ENCODE peak calls at places on chromosome 14, in ten cellular contexts. One of them, this sample, is unnamed.

GRCh38 chr14:99190696-99191662 is 81.0 kb downstream of the BCL11B start:
- DNase-seq in transverse colon: no peak
- DNase-seq in A673: peak
- DNase-seq in AG09309: no peak
- DNase-seq in DND-41: no peak
- DNase-seq in CD4-positive, CD25-positive, alpha-beta regulatory T cell: no peak
- DNase-seq in coronary artery: no peak
- DNase-seq in esophagus squamous epithelium: no peak
- DNase-seq in fibroblast of pulmonary artery: no peak
- DNase-seq in Panc1: no peak
- DNase-seq in this sample: no peak

GRCh38 chr14:68468437-68469207 is 324.2 kb downstream of the ZFP36L1 start:
- DNase-seq in DND-41: no peak
- DNase-seq in coronary artery: no peak
- DNase-seq in CD4-positive, CD25-positive, alpha-beta regulatory T cell: no peak
- DNase-seq in AG09309: no peak
- DNase-seq in fibroblast of pulmonary artery: peak
- DNase-seq in esophagus squamous epithelium: no peak
- DNase-seq in transverse colon: no peak
- DNase-seq in Panc1: no peak
- DNase-seq in A673: no peak
- DNase-seq in this sample: no peak

GRCh38 chr14:75041613-75042012 is 9.7 kb downstream of the MLH3 start:
- DNase-seq in Panc1: no peak
- DNase-seq in A673: no peak
- DNase-seq in AG09309: no peak
- DNase-seq in CD4-positive, CD25-positive, alpha-beta regulatory T cell: no peak
- DNase-seq in esophagus squamous epithelium: no peak
- DNase-seq in transverse colon: peak
- DNase-seq in fibroblast of pulmonary artery: no peak
- DNase-seq in DND-41: no peak
- DNase-seq in coronary artery: no peak
- DNase-seq in this sample: peak

GRCh38 chr14:50045039-50045711 is 71.2 kb downstream of the VCPKMT start:
- DNase-seq in DND-41: peak
- DNase-seq in fibroblast of pulmonary artery: peak
- DNase-seq in AG09309: peak
- DNase-seq in A673: no peak
- DNase-seq in esophagus squamous epithelium: peak
- DNase-seq in CD4-positive, CD25-positive, alpha-beta regulatory T cell: peak
- DNase-seq in Panc1: no peak
- DNase-seq in transverse colon: peak
- DNase-seq in coronary artery: no peak
- DNase-seq in this sample: peak

GRCh38 chr14:76274324-76274723 is 101.6 kb upstream of the ESRRB start:
- DNase-seq in DND-41: no peak
- DNase-seq in coronary artery: no peak
- DNase-seq in AG09309: no peak
- DNase-seq in Panc1: no peak
- DNase-seq in CD4-positive, CD25-positive, alpha-beta regulatory T cell: no peak
- DNase-seq in esophagus squamous epithelium: no peak
- DNase-seq in A673: no peak
- DNase-seq in transverse colon: no peak
- DNase-seq in fibroblast of pulmonary artery: no peak
- DNase-seq in this sample: no peak

GRCh38 chr14:56126514-56126913 is 8.3 kb downstream of the PELI2 start:
- DNase-seq in Panc1: no peak
- DNase-seq in AG09309: no peak
- DNase-seq in A673: no peak
- DNase-seq in coronary artery: no peak
- DNase-seq in CD4-positive, CD25-positive, alpha-beta regulatory T cell: no peak
- DNase-seq in DND-41: no peak
- DNase-seq in fibroblast of pulmonary artery: no peak
- DNase-seq in transverse colon: no peak
- DNase-seq in esophagus squamous epithelium: no peak
- DNase-seq in this sample: no peak

GRCh38 chr14:96752594-96752993 is 44.6 kb upstream of the VRK1 start:
- DNase-seq in fibroblast of pulmonary artery: no peak
- DNase-seq in AG09309: no peak
- DNase-seq in esophagus squamous epithelium: no peak
- DNase-seq in CD4-positive, CD25-positive, alpha-beta regulatory T cell: no peak
- DNase-seq in coronary artery: peak
- DNase-seq in transverse colon: no peak
- DNase-seq in DND-41: no peak
- DNase-seq in A673: no peak
- DNase-seq in Panc1: no peak
- DNase-seq in this sample: no peak

GRCh38 chr14:76974365-76974764 is 54.1 kb downstream of the IRF2BPL start:
- DNase-seq in transverse colon: no peak
- DNase-seq in Panc1: no peak
- DNase-seq in CD4-positive, CD25-positive, alpha-beta regulatory T cell: no peak
- DNase-seq in fibroblast of pulmonary artery: no peak
- DNase-seq in AG09309: no peak
- DNase-seq in DND-41: no peak
- DNase-seq in coronary artery: no peak
- DNase-seq in esophagus squamous epithelium: no peak
- DNase-seq in A673: no peak
- DNase-seq in this sample: no peak

GRCh38 chr14:103770902-103771301 is 55.3 kb downstream of the ZFYVE21 start:
- DNase-seq in A673: no peak
- DNase-seq in esophagus squamous epithelium: no peak
- DNase-seq in CD4-positive, CD25-positive, alpha-beta regulatory T cell: no peak
- DNase-seq in AG09309: no peak
- DNase-seq in DND-41: no peak
- DNase-seq in coronary artery: no peak
- DNase-seq in fibroblast of pulmonary artery: no peak
- DNase-seq in Panc1: no peak
- DNase-seq in transverse colon: no peak
- DNase-seq in this sample: no peak

GRCh38 chr14:103185051-103186027 is 62.1 kb downstream of the TNFAIP2 start:
- DNase-seq in coronary artery: peak
- DNase-seq in transverse colon: no peak
- DNase-seq in AG09309: no peak
- DNase-seq in Panc1: peak
- DNase-seq in A673: peak
- DNase-seq in esophagus squamous epithelium: no peak
- DNase-seq in DND-41: no peak
- DNase-seq in CD4-positive, CD25-positive, alpha-beta regulatory T cell: no peak
- DNase-seq in fibroblast of pulmonary artery: peak
- DNase-seq in this sample: no peak

GRCh38 chr14:92651793-92652382 is 96.5 kb downstream of the LGMN start:
- DNase-seq in CD4-positive, CD25-positive, alpha-beta regulatory T cell: peak
- DNase-seq in fibroblast of pulmonary artery: no peak
- DNase-seq in Panc1: no peak
- DNase-seq in AG09309: no peak
- DNase-seq in DND-41: no peak
- DNase-seq in transverse colon: peak
- DNase-seq in esophagus squamous epithelium: no peak
- DNase-seq in A673: no peak
- DNase-seq in coronary artery: no peak
- DNase-seq in this sample: peak

GRCh38 chr14:92653162-92653651 is 95.2 kb downstream of the LGMN start:
- DNase-seq in Panc1: no peak
- DNase-seq in CD4-positive, CD25-positive, alpha-beta regulatory T cell: no peak
- DNase-seq in coronary artery: no peak
- DNase-seq in AG09309: no peak
- DNase-seq in A673: no peak
- DNase-seq in esophagus squamous epithelium: no peak
- DNase-seq in fibroblast of pulmonary artery: no peak
- DNase-seq in DND-41: no peak
- DNase-seq in transverse colon: no peak
- DNase-seq in this sample: no peak

GRCh38 chr14:92651106-92651792 is 97.2 kb downstream of the LGMN start:
- DNase-seq in DND-41: peak
- DNase-seq in Panc1: no peak
- DNase-seq in esophagus squamous epithelium: no peak
- DNase-seq in A673: no peak
- DNase-seq in AG09309: no peak
- DNase-seq in transverse colon: peak
- DNase-seq in fibroblast of pulmonary artery: no peak
- DNase-seq in CD4-positive, CD25-positive, alpha-beta regulatory T cell: peak
- DNase-seq in coronary artery: no peak
- DNase-seq in this sample: peak

GRCh38 chr14:92654206-92654901 is 94.1 kb downstream of the LGMN start:
- DNase-seq in fibroblast of pulmonary artery: no peak
- DNase-seq in DND-41: no peak
- DNase-seq in Panc1: no peak
- DNase-seq in AG09309: no peak
- DNase-seq in A673: no peak
- DNase-seq in coronary artery: no peak
- DNase-seq in transverse colon: no peak
- DNase-seq in CD4-positive, CD25-positive, alpha-beta regulatory T cell: no peak
- DNase-seq in esophagus squamous epithelium: no peak
- DNase-seq in this sample: no peak

DNA sequence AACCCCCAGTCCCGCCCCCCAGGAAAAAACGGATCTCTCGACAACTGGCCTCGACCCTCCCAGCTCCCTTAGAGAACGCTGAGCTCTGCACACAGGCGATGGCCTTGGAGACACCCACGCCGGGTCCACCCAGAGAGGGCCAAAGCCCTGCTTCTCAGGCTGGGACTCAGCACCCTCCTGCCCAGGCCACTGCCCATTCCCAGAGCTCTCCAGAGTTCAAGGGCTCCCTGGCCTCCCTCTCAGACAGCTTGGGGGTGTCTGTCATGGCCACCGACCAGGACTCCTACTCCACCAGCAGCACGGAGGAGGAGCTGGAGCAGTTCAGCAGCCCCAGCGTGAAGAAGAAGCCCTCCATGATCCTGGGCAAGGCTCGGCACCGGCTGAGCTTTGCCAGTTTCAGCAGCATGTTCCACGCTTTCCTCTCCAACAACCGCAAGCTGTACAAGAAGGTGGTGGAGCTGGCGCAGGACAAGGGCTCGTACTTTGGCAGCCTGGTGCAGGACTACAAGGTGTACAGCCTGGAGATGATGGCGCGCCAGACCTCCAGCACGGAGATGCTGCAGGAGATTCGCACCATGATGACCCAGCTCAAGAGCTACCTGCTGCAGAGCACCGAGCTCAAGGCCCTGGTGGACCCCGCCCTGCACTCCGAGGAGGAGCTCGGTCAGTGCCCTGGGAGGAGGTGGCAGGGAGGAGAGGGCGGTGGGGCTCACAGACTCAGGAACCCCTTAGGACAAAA is 95.8 kb downstream of the LGMN start:
- DNase-seq in AG09309: no peak
- DNase-seq in A673: no peak
- DNase-seq in transverse colon: no peak
- DNase-seq in coronary artery: no peak
- DNase-seq in Panc1: no peak
- DNase-seq in fibroblast of pulmonary artery: no peak
- DNase-seq in esophagus squamous epithelium: no peak
- DNase-seq in CD4-positive, CD25-positive, alpha-beta regulatory T cell: no peak
- DNase-seq in DND-41: no peak
- DNase-seq in this sample: no peak
- H3K4me3 ChIP-seq in AG09309: no peak
- H3K4me3 ChIP-seq in A673: no peak
- H3K4me3 ChIP-seq in transverse colon: peak
- H3K4me3 ChIP-seq in coronary artery: peak
- H3K4me3 ChIP-seq in Panc1: no peak
- H3K4me3 ChIP-seq in fibroblast of pulmonary artery: no peak
- H3K4me3 ChIP-seq in esophagus squamous epithelium: peak
- H3K4me3 ChIP-seq in CD4-positive, CD25-positive, alpha-beta regulatory T cell: peak
- H3K4me3 ChIP-seq in DND-41: no peak
- H3K4me3 ChIP-seq in this sample: no peak

DNA sequence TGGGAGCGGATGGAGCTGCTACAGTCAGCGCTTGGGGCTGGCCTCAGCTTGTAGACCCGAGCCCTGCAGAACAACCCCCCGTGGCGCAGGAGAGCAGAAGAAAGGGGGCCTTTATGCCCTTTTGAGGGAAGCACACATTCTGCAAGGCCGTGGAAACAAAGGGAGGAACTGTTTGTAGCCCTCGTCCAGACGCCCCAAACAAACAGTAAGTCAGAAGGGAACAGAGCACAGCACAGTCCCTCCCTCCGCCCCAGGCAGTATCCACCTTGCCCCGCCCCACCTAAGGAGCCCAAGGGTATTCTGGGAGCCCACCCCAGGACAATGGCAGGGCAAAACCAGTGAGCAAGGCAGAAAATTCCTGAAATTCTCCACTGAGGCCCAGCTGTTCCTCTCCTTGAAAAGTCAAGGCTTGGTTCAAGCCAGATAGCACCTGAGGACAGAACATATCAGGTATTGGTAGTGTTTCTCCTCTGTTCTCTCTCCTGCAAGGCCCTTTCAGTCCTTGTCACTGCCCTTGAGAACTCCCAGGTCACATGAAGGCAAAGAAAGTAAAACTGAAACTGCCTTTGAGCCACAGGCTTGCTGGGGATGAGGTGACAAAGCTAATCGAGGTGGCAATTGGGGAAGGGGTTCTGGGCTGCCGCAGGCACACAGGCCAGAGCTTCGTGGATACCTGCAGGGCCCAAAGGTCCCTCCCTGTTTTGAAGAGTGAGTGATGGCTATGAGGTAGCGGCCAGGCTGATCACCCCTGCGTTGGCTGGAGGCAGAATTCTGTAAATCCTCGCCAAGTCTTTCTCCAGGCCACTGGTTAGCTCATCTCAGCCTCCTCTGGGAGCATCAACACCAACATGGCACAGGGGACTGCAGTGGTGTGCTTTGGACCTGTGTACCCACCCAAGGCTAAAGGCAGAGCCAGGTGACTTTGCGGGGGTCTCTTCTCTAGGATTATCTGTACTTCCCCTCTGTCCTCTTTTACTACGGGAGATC is 499 bp downstream of the DGLUCY start:
- DNase-seq in coronary artery: peak
- DNase-seq in transverse colon: peak
- DNase-seq in DND-41: peak
- DNase-seq in Panc1: peak
- DNase-seq in AG09309: no peak
- DNase-seq in esophagus squamous epithelium: peak
- DNase-seq in A673: peak
- DNase-seq in CD4-positive, CD25-positive, alpha-beta regulatory T cell: peak
- DNase-seq in fibroblast of pulmonary artery: peak
- DNase-seq in this sample: peak
- H3K4me3 ChIP-seq in coronary artery: peak
- H3K4me3 ChIP-seq in transverse colon: peak
- H3K4me3 ChIP-seq in DND-41: peak
- H3K4me3 ChIP-seq in Panc1: peak
- H3K4me3 ChIP-seq in AG09309: peak
- H3K4me3 ChIP-seq in esophagus squamous epithelium: peak
- H3K4me3 ChIP-seq in A673: peak
- H3K4me3 ChIP-seq in CD4-positive, CD25-positive, alpha-beta regulatory T cell: peak
- H3K4me3 ChIP-seq in fibroblast of pulmonary artery: peak
- H3K4me3 ChIP-seq in this sample: peak

GRCh38 chr14:59146484-59146883 is 42.0 kb upstream of the DAAM1 start:
- DNase-seq in transverse colon: no peak
- DNase-seq in Panc1: no peak
- DNase-seq in A673: no peak
- DNase-seq in DND-41: no peak
- DNase-seq in AG09309: no peak
- DNase-seq in fibroblast of pulmonary artery: no peak
- DNase-seq in esophagus squamous epithelium: no peak
- DNase-seq in CD4-positive, CD25-positive, alpha-beta regulatory T cell: no peak
- DNase-seq in coronary artery: no peak
- DNase-seq in this sample: no peak
- H3K4me3 ChIP-seq in transverse colon: no peak
- H3K4me3 ChIP-seq in Panc1: no peak
- H3K4me3 ChIP-seq in A673: no peak
- H3K4me3 ChIP-seq in DND-41: no peak
- H3K4me3 ChIP-seq in AG09309: no peak
- H3K4me3 ChIP-seq in fibroblast of pulmonary artery: no peak
- H3K4me3 ChIP-seq in esophagus squamous epithelium: no peak
- H3K4me3 ChIP-seq in CD4-positive, CD25-positive, alpha-beta regulatory T cell: no peak
- H3K4me3 ChIP-seq in coronary artery: no peak
- H3K4me3 ChIP-seq in this sample: no peak

GRCh38 chr14:100398044-100398443 is 74.9 kb downstream of the SLC25A47 start:
- DNase-seq in coronary artery: no peak
- DNase-seq in CD4-positive, CD25-positive, alpha-beta regulatory T cell: no peak
- DNase-seq in fibroblast of pulmonary artery: no peak
- DNase-seq in transverse colon: peak
- DNase-seq in AG09309: no peak
- DNase-seq in DND-41: no peak
- DNase-seq in Panc1: no peak
- DNase-seq in A673: no peak
- DNase-seq in esophagus squamous epithelium: no peak
- DNase-seq in this sample: peak
- H3K4me3 ChIP-seq in coronary artery: no peak
- H3K4me3 ChIP-seq in CD4-positive, CD25-positive, alpha-beta regulatory T cell: no peak
- H3K4me3 ChIP-seq in fibroblast of pulmonary artery: no peak
- H3K4me3 ChIP-seq in transverse colon: no peak
- H3K4me3 ChIP-seq in AG09309: no peak
- H3K4me3 ChIP-seq in DND-41: no peak
- H3K4me3 ChIP-seq in Panc1: no peak
- H3K4me3 ChIP-seq in A673: no peak
- H3K4me3 ChIP-seq in esophagus squamous epithelium: no peak
- H3K4me3 ChIP-seq in this sample: no peak